ENCODE peak calls at places on chromosome 4, in eight cellular contexts. One of them, this sample, is unnamed.

GRCh38 chr4:23166919-23167318 is 474.2 kb downstream of the GBA3 start:
- DNase-seq in endothelial cell: no peak
- DNase-seq in left lung: no peak
- DNase-seq in A673: no peak
- DNase-seq in AG04450: no peak
- DNase-seq in upper lobe of left lung: no peak
- DNase-seq in NB4: no peak
- DNase-seq in tibial artery: no peak
- DNase-seq in this sample: no peak

GRCh38 chr4:38676986-38677385 is 13.0 kb downstream of the KLF3 start:
- DNase-seq in tibial artery: no peak
- DNase-seq in A673: no peak
- DNase-seq in left lung: no peak
- DNase-seq in upper lobe of left lung: no peak
- DNase-seq in AG04450: no peak
- DNase-seq in endothelial cell: no peak
- DNase-seq in NB4: no peak
- DNase-seq in this sample: no peak

GRCh38 chr4:52107336-52107735 is 56.2 kb downstream of the SPATA18 start:
- DNase-seq in endothelial cell: no peak
- DNase-seq in left lung: no peak
- DNase-seq in A673: no peak
- DNase-seq in upper lobe of left lung: no peak
- DNase-seq in tibial artery: no peak
- DNase-seq in NB4: no peak
- DNase-seq in AG04450: no peak
- DNase-seq in this sample: no peak

GRCh38 chr4:151573945-151574344 is 165.0 kb downstream of the FHIP1A start:
- DNase-seq in endothelial cell: no peak
- DNase-seq in AG04450: no peak
- DNase-seq in tibial artery: no peak
- DNase-seq in left lung: no peak
- DNase-seq in NB4: no peak
- DNase-seq in upper lobe of left lung: peak; percentile 39
- DNase-seq in A673: no peak
- DNase-seq in this sample: no peak

GRCh38 chr4:58413849-58414248 is 1303.7 kb upstream of the IGFBP7 start:
- DNase-seq in tibial artery: no peak
- DNase-seq in NB4: no peak
- DNase-seq in left lung: no peak
- DNase-seq in AG04450: no peak
- DNase-seq in endothelial cell: no peak
- DNase-seq in upper lobe of left lung: no peak
- DNase-seq in A673: no peak
- DNase-seq in this sample: no peak

GRCh38 chr4:53921856-53922255 is 142.5 kb downstream of the CHIC2 start:
- DNase-seq in endothelial cell: no peak
- DNase-seq in left lung: no peak
- DNase-seq in upper lobe of left lung: no peak
- DNase-seq in A673: no peak
- DNase-seq in tibial artery: no peak
- DNase-seq in AG04450: no peak
- DNase-seq in NB4: no peak
- DNase-seq in this sample: no peak

GRCh38 chr4:152674359-152674758 is 5.4 kb downstream of the TMEM154 start:
- DNase-seq in left lung: no peak
- DNase-seq in NB4: no peak
- DNase-seq in endothelial cell: no peak
- DNase-seq in A673: no peak
- DNase-seq in AG04450: no peak
- DNase-seq in upper lobe of left lung: no peak
- DNase-seq in tibial artery: no peak
- DNase-seq in this sample: no peak

GRCh38 chr4:173403051-173403450 is 4.1 kb upstream of the SCRG1 start:
- DNase-seq in upper lobe of left lung: no peak
- DNase-seq in tibial artery: no peak
- DNase-seq in A673: no peak
- DNase-seq in NB4: no peak
- DNase-seq in AG04450: no peak
- DNase-seq in endothelial cell: no peak
- DNase-seq in left lung: no peak
- DNase-seq in this sample: no peak

GRCh38 chr4:145782756-145783155 is 102.8 kb downstream of the C4orf51 start:
- DNase-seq in A673: peak; percentile 42
- DNase-seq in endothelial cell: no peak
- DNase-seq in AG04450: no peak
- DNase-seq in tibial artery: no peak
- DNase-seq in upper lobe of left lung: no peak
- DNase-seq in left lung: no peak
- DNase-seq in NB4: no peak
- DNase-seq in this sample: no peak

GRCh38 chr4:101346562-101347266 is 612 bp downstream of the PPP3CA start:
- DNase-seq in NB4: no peak
- DNase-seq in upper lobe of left lung: peak; percentile 76
- DNase-seq in tibial artery: peak; percentile 49
- DNase-seq in endothelial cell: peak; percentile 57
- DNase-seq in A673: peak; percentile 80
- DNase-seq in AG04450: no peak
- DNase-seq in left lung: peak; percentile 90
- DNase-seq in this sample: peak; percentile 55

GRCh38 chr4:148503681-148504080 is 61.5 kb upstream of the NR3C2 start:
- DNase-seq in NB4: no peak
- DNase-seq in upper lobe of left lung: no peak
- DNase-seq in AG04450: no peak
- DNase-seq in endothelial cell: no peak
- DNase-seq in tibial artery: no peak
- DNase-seq in A673: no peak
- DNase-seq in left lung: no peak
- DNase-seq in this sample: no peak

GRCh38 chr4:27638163-27638915 is 777.7 kb downstream of the STIM2 start:
- DNase-seq in NB4: no peak
- DNase-seq in AG04450: no peak
- DNase-seq in tibial artery: no peak
- DNase-seq in left lung: no peak
- DNase-seq in A673: no peak
- DNase-seq in endothelial cell: no peak
- DNase-seq in upper lobe of left lung: no peak
- DNase-seq in this sample: no peak

GRCh38 chr4:90616711-90617110 is 489.5 kb downstream of the CCSER1 start:
- DNase-seq in NB4: no peak
- DNase-seq in AG04450: no peak
- DNase-seq in tibial artery: no peak
- DNase-seq in upper lobe of left lung: no peak
- DNase-seq in A673: no peak
- DNase-seq in endothelial cell: no peak
- DNase-seq in left lung: no peak
- DNase-seq in this sample: no peak

GRCh38 chr4:83178029-83178428 is 63.5 kb upstream of the PLAC8 start:
- DNase-seq in A673: no peak
- DNase-seq in NB4: no peak
- DNase-seq in AG04450: no peak
- DNase-seq in tibial artery: no peak
- DNase-seq in endothelial cell: no peak
- DNase-seq in upper lobe of left lung: no peak
- DNase-seq in left lung: no peak
- DNase-seq in this sample: no peak

GRCh38 chr4:26459054-26459755 is 31.1 kb downstream of the CCKAR start:
- DNase-seq in NB4: peak; percentile 77
- DNase-seq in left lung: no peak
- DNase-seq in AG04450: peak; percentile 66
- DNase-seq in endothelial cell: no peak
- DNase-seq in tibial artery: no peak
- DNase-seq in A673: peak; percentile 77
- DNase-seq in upper lobe of left lung: no peak
- DNase-seq in this sample: no peak

GRCh38 chr4:41796545-41797210 is 48.2 kb upstream of the PHOX2B start:
- DNase-seq in AG04450: no peak
- DNase-seq in tibial artery: no peak
- DNase-seq in endothelial cell: peak; percentile 6
- DNase-seq in A673: peak; percentile 9
- DNase-seq in left lung: no peak
- DNase-seq in NB4: no peak
- DNase-seq in upper lobe of left lung: no peak
- DNase-seq in this sample: no peak

GRCh38 chr4:41360911-41361830 is 104.4 kb downstream of the UCHL1 start:
- DNase-seq in left lung: peak; percentile 79
- DNase-seq in A673: peak; percentile 53
- DNase-seq in tibial artery: peak; percentile 56
- DNase-seq in AG04450: no peak
- DNase-seq in NB4: no peak
- DNase-seq in endothelial cell: peak; percentile 51
- DNase-seq in upper lobe of left lung: peak; percentile 50
- DNase-seq in this sample: no peak

GRCh38 chr4:163166041-163166579 is 580 bp downstream of the NAF1 start:
- DNase-seq in endothelial cell: peak; percentile 59
- DNase-seq in A673: peak; percentile 52
- DNase-seq in upper lobe of left lung: peak; percentile 59
- DNase-seq in AG04450: no peak
- DNase-seq in NB4: peak; percentile 62
- DNase-seq in left lung: peak; percentile 91
- DNase-seq in tibial artery: peak; percentile 44
- DNase-seq in this sample: peak; percentile 59

GRCh38 chr4:76800902-76801301 is 97.0 kb downstream of the SOWAHB start:
- DNase-seq in endothelial cell: no peak
- DNase-seq in NB4: no peak
- DNase-seq in tibial artery: no peak
- DNase-seq in upper lobe of left lung: no peak
- DNase-seq in left lung: no peak
- DNase-seq in A673: no peak
- DNase-seq in AG04450: no peak
- DNase-seq in this sample: no peak

GRCh38 chr4:184163813-184164212 is 53.9 kb downstream of the ENPP6 start:
- DNase-seq in upper lobe of left lung: peak; percentile 79
- DNase-seq in tibial artery: peak; percentile 38
- DNase-seq in A673: peak; percentile 74
- DNase-seq in left lung: peak; percentile 85
- DNase-seq in AG04450: no peak
- DNase-seq in NB4: peak; percentile 60
- DNase-seq in endothelial cell: peak; percentile 78
- DNase-seq in this sample: no peak

GRCh38 chr4:8024073-8024786 is 84.6 kb upstream of the AFAP1 start:
- DNase-seq in endothelial cell: no peak
- DNase-seq in NB4: no peak
- DNase-seq in tibial artery: no peak
- DNase-seq in AG04450: no peak
- DNase-seq in left lung: no peak
- DNase-seq in upper lobe of left lung: no peak
- DNase-seq in A673: no peak
- DNase-seq in this sample: no peak

GRCh38 chr4:166941629-166942028 is 292.7 kb downstream of the SPOCK3 start:
- DNase-seq in left lung: no peak
- DNase-seq in AG04450: no peak
- DNase-seq in endothelial cell: no peak
- DNase-seq in NB4: no peak
- DNase-seq in tibial artery: no peak
- DNase-seq in upper lobe of left lung: no peak
- DNase-seq in A673: no peak
- DNase-seq in this sample: no peak

GRCh38 chr4:61590881-61591280 is 390.8 kb downstream of the ADGRL3 start:
- DNase-seq in tibial artery: no peak
- DNase-seq in endothelial cell: peak; percentile 15
- DNase-seq in NB4: peak; percentile 2
- DNase-seq in left lung: no peak
- DNase-seq in upper lobe of left lung: no peak
- DNase-seq in A673: no peak
- DNase-seq in AG04450: no peak
- DNase-seq in this sample: no peak
- TF ChIP-seq CTCF in tibial artery: no peak
- TF ChIP-seq CTCF in endothelial cell: peak; percentile 35
- TF ChIP-seq CTCF in NB4: peak; percentile 35
- TF ChIP-seq CTCF in left lung: no peak
- TF ChIP-seq CTCF in upper lobe of left lung: no peak
- TF ChIP-seq CTCF in A673: no peak
- TF ChIP-seq CTCF in AG04450: peak; percentile 19
- TF ChIP-seq CTCF in this sample: no peak

GRCh38 chr4:10736895-10737294 is 52.3 kb upstream of the CLNK start:
- DNase-seq in A673: no peak
- DNase-seq in AG04450: no peak
- DNase-seq in tibial artery: no peak
- DNase-seq in endothelial cell: no peak
- DNase-seq in upper lobe of left lung: no peak
- DNase-seq in left lung: no peak
- DNase-seq in NB4: no peak
- DNase-seq in this sample: no peak
- TF ChIP-seq CTCF in A673: no peak
- TF ChIP-seq CTCF in AG04450: no peak
- TF ChIP-seq CTCF in tibial artery: no peak
- TF ChIP-seq CTCF in endothelial cell: no peak
- TF ChIP-seq CTCF in upper lobe of left lung: no peak
- TF ChIP-seq CTCF in left lung: no peak
- TF ChIP-seq CTCF in NB4: no peak
- TF ChIP-seq CTCF in this sample: no peak

GRCh38 chr4:182932651-182933050 is 15.5 kb upstream of the DCTD start:
- DNase-seq in AG04450: no peak
- DNase-seq in NB4: no peak
- DNase-seq in endothelial cell: no peak
- DNase-seq in tibial artery: no peak
- DNase-seq in A673: no peak
- DNase-seq in left lung: no peak
- DNase-seq in upper lobe of left lung: no peak
- DNase-seq in this sample: no peak

GRCh38 chr4:182937268-182938208 is 20.4 kb upstream of the DCTD start:
- DNase-seq in NB4: no peak
- DNase-seq in tibial artery: no peak
- DNase-seq in endothelial cell: no peak
- DNase-seq in upper lobe of left lung: no peak
- DNase-seq in AG04450: no peak
- DNase-seq in left lung: no peak
- DNase-seq in A673: no peak
- DNase-seq in this sample: no peak

GRCh38 chr4:182939680-182940079 is 22.5 kb upstream of the DCTD start:
- DNase-seq in A673: no peak
- DNase-seq in NB4: no peak
- DNase-seq in endothelial cell: no peak
- DNase-seq in left lung: peak; percentile 74
- DNase-seq in upper lobe of left lung: no peak
- DNase-seq in tibial artery: no peak
- DNase-seq in AG04450: no peak
- DNase-seq in this sample: no peak

DNA sequence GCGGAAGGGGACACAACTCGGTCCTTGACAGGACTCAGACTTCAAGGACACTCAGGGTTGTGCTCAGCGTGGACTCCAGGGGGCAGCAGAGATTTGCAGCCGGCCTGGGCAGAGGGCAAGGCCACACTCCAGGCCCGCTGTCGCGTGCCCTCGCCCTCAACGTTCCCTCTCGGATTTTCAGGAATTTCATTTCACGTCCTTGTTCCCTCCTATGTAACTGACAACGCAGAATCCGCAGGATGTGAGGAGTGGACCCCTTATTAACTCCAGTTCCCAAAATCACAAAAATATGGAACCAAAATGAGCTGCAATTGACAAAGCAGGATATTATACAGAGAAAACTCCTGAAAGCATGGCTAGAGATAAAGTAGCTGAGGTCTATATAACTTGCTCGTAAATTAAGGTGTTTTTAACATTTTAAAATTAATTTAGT is 21.0 kb upstream of the DCTD start:
- DNase-seq in A673: peak; percentile 79
- DNase-seq in upper lobe of left lung: peak; percentile 77
- DNase-seq in left lung: peak; percentile 91
- DNase-seq in tibial artery: peak; percentile 61
- DNase-seq in NB4: peak; percentile 71
- DNase-seq in AG04450: no peak
- DNase-seq in endothelial cell: peak; percentile 88
- DNase-seq in this sample: peak; percentile 64
- TF ChIP-seq CTCF in A673: peak; percentile 97
- TF ChIP-seq CTCF in upper lobe of left lung: peak; percentile 92
- TF ChIP-seq CTCF in left lung: peak; percentile 94
- TF ChIP-seq CTCF in tibial artery: peak; percentile 80
- TF ChIP-seq CTCF in NB4: peak; percentile 86
- TF ChIP-seq CTCF in AG04450: peak; percentile 95
- TF ChIP-seq CTCF in endothelial cell: peak; percentile 78
- TF ChIP-seq CTCF in this sample: peak; percentile 92

GRCh38 chr4:144711685-144712456 is 65.9 kb downstream of the HHIP start:
- DNase-seq in A673: no peak
- DNase-seq in NB4: no peak
- DNase-seq in AG04450: no peak
- DNase-seq in endothelial cell: no peak
- DNase-seq in tibial artery: no peak
- DNase-seq in upper lobe of left lung: no peak
- DNase-seq in left lung: no peak
- DNase-seq in this sample: no peak
- TF ChIP-seq CTCF in A673: no peak
- TF ChIP-seq CTCF in NB4: no peak
- TF ChIP-seq CTCF in AG04450: no peak
- TF ChIP-seq CTCF in endothelial cell: no peak
- TF ChIP-seq CTCF in tibial artery: no peak
- TF ChIP-seq CTCF in upper lobe of left lung: no peak
- TF ChIP-seq CTCF in left lung: no peak
- TF ChIP-seq CTCF in this sample: no peak

This sample was measured in CD14-positive monocyte.